ENCODE peak calls at places on chromosomes 3 and 15, in six cellular contexts. U is esophagus muscularis mucosa, H is Peyer's patch, M is NCI-H748 treated with DMSO at 0.1 percent for 48 hours, Q is transverse colon, O is astrocyte of the spinal cord. N is an unnamed sample.

GRCh38 chr3:2303567-2303966 is 204.9 kb downstream of the CNTN4 start:
- DNase-seq in U (no peak), H (no peak), M (no peak), Q (no peak), O (peak), N (no peak)

GRCh38 chr3:32480596-32480995 is 22.1 kb downstream of the CMTM6 start:
- DNase-seq in U (no peak), H (no peak), M (no peak), Q (no peak), O (no peak), N (no peak)

GRCh38 chr3:126342991-126343661 is 14.1 kb downstream of the KLF15 start:
- DNase-seq in U (no peak), H (peak), M (no peak), Q (peak), O (no peak), N (no peak)

GRCh38 chr3:110865934-110866333 is 205.7 kb upstream of the NECTIN3 start:
- DNase-seq in U (no peak), H (no peak), M (no peak), Q (no peak), O (no peak), N (no peak)

GRCh38 chr3:14462738-14463137 is 60.3 kb downstream of the SLC6A6 start:
- DNase-seq in U (no peak), H (no peak), M (no peak), Q (no peak), O (no peak), N (no peak)

GRCh38 chr3:116394365-116394764 is 50.9 kb downstream of the LSAMP start:
- DNase-seq in U (no peak), H (no peak), M (peak), Q (no peak), O (peak), N (no peak)

GRCh38 chr3:161348791-161349400 is 22.4 kb downstream of the SPTSSB start:
- DNase-seq in U (no peak), H (no peak), M (no peak), Q (no peak), O (peak), N (no peak)

GRCh38 chr3:58473275-58473674 is 18.6 kb upstream of the KCTD6 start:
- DNase-seq in U (no peak), H (no peak), M (no peak), Q (no peak), O (no peak), N (no peak)

GRCh38 chr3:50164056-50164455 is 8.9 kb downstream of the SEMA3F start:
- DNase-seq in U (no peak), H (peak), M (no peak), Q (peak), O (peak), N (peak)

GRCh38 chr15:33094336-33094735 is 100.2 kb downstream of the FMN1 start:
- DNase-seq in U (no peak), H (no peak), M (no peak), Q (no peak), O (peak), N (peak)

GRCh38 chr3:160458151-160458550 is 8.6 kb upstream of the TRIM59 start:
- DNase-seq in U (no peak), H (no peak), M (no peak), Q (no peak), O (no peak), N (no peak)

GRCh38 chr3:4793311-4793710 is 185.9 kb upstream of the BHLHE40 start:
- DNase-seq in U (no peak), H (no peak), M (no peak), Q (no peak), O (no peak), N (no peak)

GRCh38 chr3:128340904-128341555 is 125.7 kb downstream of the DNAJB8 start:
- DNase-seq in U (no peak), H (no peak), M (no peak), Q (no peak), O (no peak), N (no peak)

GRCh38 chr3:78846688-78847087 is 921.1 kb downstream of the ROBO1 start:
- DNase-seq in U (no peak), H (no peak), M (no peak), Q (no peak), O (peak), N (no peak)

GRCh38 chr3:177057768-177058167 is 139.5 kb downstream of the TBL1XR1 start:
- DNase-seq in U (no peak), H (no peak), M (no peak), Q (no peak), O (peak), N (no peak)

N was measured in stromal cell of bone marrow.